ENCODE peak calls at places on chromosome 4, in nine cellular contexts. V, Y, E, R, K, X, T, B and W are unnamed samples.

GRCh38 chr4:56264861-56265260 is 122.4 kb downstream of the AASDH start:
- DNase-seq in V (no peak), K (no peak), T (no peak), E (no peak), X (no peak), Y (no peak), B (no peak), R (no peak), W (no peak)

GRCh38 chr4:25986807-25987206 is 72.8 kb downstream of the SMIM20 start:
- DNase-seq in R (no peak), E (no peak), V (no peak), K (no peak), X (no peak), T (peak), B (no peak), Y (no peak), W (no peak)

GRCh38 chr4:183541081-183542045 is 36.5 kb downstream of the ING2 start:
- DNase-seq in R (peak), Y (no peak), E (no peak), V (no peak), X (no peak), B (no peak), K (no peak), T (no peak), W (no peak)

GRCh38 chr4:153233761-153234371 is 29.6 kb downstream of the TRIM2 start:
- DNase-seq in X (no peak), K (no peak), T (no peak), B (peak), V (peak), R (peak), Y (no peak), E (peak), W (peak)

GRCh38 chr4:128676095-128676494 is 133.4 kb upstream of the JADE1 start:
- DNase-seq in V (no peak), T (no peak), Y (no peak), K (no peak), B (no peak), X (no peak), R (no peak), E (no peak), W (no peak)

GRCh38 chr4:137909910-137910309 is 332.2 kb downstream of the SLC7A11 start:
- DNase-seq in K (no peak), E (no peak), X (no peak), Y (peak), V (peak), R (no peak), T (peak), B (no peak), W (peak)

GRCh38 chr4:95549246-95550138 is 719 bp upstream of the UNC5C start:
- DNase-seq in R (peak), K (no peak), X (no peak), V (peak), T (peak), B (no peak), Y (no peak), E (peak), W (no peak)

GRCh38 chr4:74123065-74123728 is 24.2 kb upstream of the CXCL2 start:
- DNase-seq in V (peak), E (peak), K (no peak), X (no peak), Y (peak), T (peak), R (peak), B (no peak), W (no peak)

GRCh38 chr4:116358633-116359222 is 726.6 kb downstream of the TRAM1L1 start:
- DNase-seq in V (peak), Y (peak), X (no peak), B (peak), T (no peak), E (peak), R (peak), K (no peak), W (peak)

GRCh38 chr4:93911671-93912070 is 83.1 kb downstream of the ATOH1 start:
- DNase-seq in R (no peak), K (no peak), T (no peak), Y (no peak), V (no peak), X (no peak), B (no peak), E (no peak), W (no peak)

GRCh38 chr4:141416677-141417363 is 196.1 kb downstream of the ZNF330 start:
- DNase-seq in X (no peak), B (no peak), R (peak), E (no peak), Y (no peak), T (no peak), V (no peak), K (no peak), W (no peak)

GRCh38 chr4:77284036-77284435 is 127.0 kb downstream of the CCNG2 start:
- DNase-seq in K (no peak), R (peak), Y (no peak), B (no peak), E (no peak), X (no peak), V (no peak), T (no peak), W (no peak)

GRCh38 chr4:1241466-1241935 is 7.4 kb downstream of the CTBP1 start:
- DNase-seq in R (no peak), E (no peak), K (no peak), X (no peak), T (no peak), B (no peak), Y (no peak), V (no peak), W (no peak)

GRCh38 chr4:113560579-113560978 is 201.0 kb downstream of the CAMK2D start:
- DNase-seq in E (no peak), R (peak), Y (no peak), B (no peak), T (no peak), X (no peak), V (no peak), K (no peak), W (no peak)

GRCh38 chr4:118410143-118410542 is 57.3 kb upstream of the PRSS12 start:
- DNase-seq in T (no peak), R (peak), E (no peak), V (no peak), K (no peak), X (no peak), Y (no peak), B (peak), W (no peak)

GRCh38 chr4:107853444-107854325 is 29.0 kb downstream of the SGMS2 start:
- DNase-seq in B (peak), T (no peak), K (no peak), X (no peak), V (peak), E (peak), Y (no peak), R (peak), W (peak)

GRCh38 chr4:74108457-74109115 is 9.6 kb upstream of the CXCL2 start:
- DNase-seq in K (no peak), X (no peak), R (no peak), E (no peak), B (no peak), Y (no peak), T (no peak), V (no peak), W (no peak)

GRCh38 chr4:54233697-54234496 is 4.8 kb downstream of the PDGFRA start:
- DNase-seq in R (peak), E (peak), Y (peak), K (peak), V (peak), X (peak), B (peak), T (peak), W (peak)

GRCh38 chr4:108172780-108173598 is 4.3 kb upstream of the LEF1 start:
- DNase-seq in B (no peak), V (peak), E (no peak), Y (no peak), X (peak), R (peak), T (no peak), K (no peak), W (peak)

GRCh38 chr4:108237693-108238092 is 69.0 kb upstream of the LEF1 start:
- DNase-seq in E (no peak), X (no peak), K (no peak), R (no peak), T (no peak), Y (no peak), V (no peak), B (no peak), W (no peak)

GRCh38 chr4:21543514-21543913 is 405.1 kb downstream of the KCNIP4 start:
- DNase-seq in B (no peak), X (no peak), E (no peak), K (no peak), T (no peak), V (no peak), Y (no peak), R (no peak), W (no peak)

GRCh38 chr4:104302731-104303130 is 192.0 kb downstream of the CXXC4 start:
- DNase-seq in K (no peak), T (peak), X (no peak), V (no peak), B (no peak), R (no peak), E (no peak), Y (no peak), W (no peak)

GRCh38 chr4:187383181-187383580 is 612.4 kb upstream of the ZFP42 start:
- DNase-seq in R (no peak), X (no peak), B (no peak), V (no peak), T (no peak), K (no peak), Y (no peak), E (no peak), W (no peak)

GRCh38 chr4:173448557-173448918 is 49.6 kb upstream of the SCRG1 start:
- DNase-seq in Y (peak), B (no peak), V (peak), K (no peak), E (no peak), R (peak), T (no peak), X (no peak), W (no peak)

GRCh38 chr4:103996637-103997036 is 276.9 kb upstream of the TACR3 start:
- DNase-seq in Y (no peak), T (peak), E (peak), B (peak), X (no peak), K (no peak), V (peak), R (no peak), W (peak)

GRCh38 chr4:131644619-131645018 is 1504.5 kb upstream of the PCDH10 start:
- DNase-seq in T (no peak), E (peak), R (peak), X (no peak), V (no peak), B (no peak), Y (no peak), K (no peak), W (peak)

GRCh38 chr4:3145251-3145908 is 70.9 kb downstream of the HTT start:
- DNase-seq in T (no peak), X (no peak), K (no peak), R (peak), E (no peak), V (peak), Y (no peak), B (peak), W (no peak)

GRCh38 chr4:71293705-71294104 is 45.1 kb upstream of the SLC4A4 start:
- DNase-seq in V (peak), R (peak), B (peak), T (no peak), E (no peak), X (no peak), K (no peak), Y (no peak), W (no peak)

GRCh38 chr4:146545102-146545501 is 23.4 kb upstream of the SLC10A7 start:
- DNase-seq in B (peak), V (peak), T (no peak), X (no peak), K (no peak), Y (no peak), E (peak), R (peak), W (no peak)

GRCh38 chr4:126991965-126992364 is 640.8 kb upstream of the INTU start:
- DNase-seq in V (peak), Y (no peak), R (peak), T (peak), B (peak), K (no peak), X (no peak), E (no peak), W (no peak)

GRCh38 chr4:143372093-143372915 is 35.6 kb downstream of the GAB1 start:
- DNase-seq in Y (no peak), X (no peak), R (peak), V (no peak), B (no peak), T (no peak), E (no peak), K (no peak), W (no peak)